ENCODE peak calls at places on chromosomes 4 and X, in seven cellular contexts. One of them, this sample, is unnamed.

GRCh38 chr4:38082424-38083374 is 122.5 kb downstream of the PTTG2 start:
- DNase-seq in body of pancreas: no peak
- DNase-seq in pancreas: no peak
- DNase-seq in A549: no peak
- DNase-seq in CD4-positive, alpha-beta T cell: no peak
- DNase-seq in choroid plexus epithelial cell: peak
- DNase-seq in nephron progenitor cell: no peak
- DNase-seq in this sample: no peak

GRCh38 chrX:153766098-153766817 is 2.2 kb downstream of the PLXNB3 start:
- DNase-seq in body of pancreas: no peak
- DNase-seq in pancreas: peak
- DNase-seq in A549: peak
- DNase-seq in CD4-positive, alpha-beta T cell: peak
- DNase-seq in choroid plexus epithelial cell: peak
- DNase-seq in nephron progenitor cell: no peak
- DNase-seq in this sample: no peak

GRCh38 chrX:119826399-119826959 is 26.3 kb downstream of the UPF3B start:
- DNase-seq in body of pancreas: no peak
- DNase-seq in pancreas: no peak
- DNase-seq in A549: no peak
- DNase-seq in CD4-positive, alpha-beta T cell: no peak
- DNase-seq in choroid plexus epithelial cell: peak
- DNase-seq in nephron progenitor cell: no peak
- DNase-seq in this sample: no peak

GRCh38 chr4:5707366-5708133 is 809 bp downstream of the EVC2 start:
- DNase-seq in body of pancreas: no peak
- DNase-seq in pancreas: no peak
- DNase-seq in A549: no peak
- DNase-seq in CD4-positive, alpha-beta T cell: no peak
- DNase-seq in choroid plexus epithelial cell: peak
- DNase-seq in nephron progenitor cell: no peak
- DNase-seq in this sample: no peak

GRCh38 chrX:72270316-72270866 is 6.7 kb downstream of the RPS4X start:
- DNase-seq in body of pancreas: no peak
- DNase-seq in pancreas: no peak
- DNase-seq in A549: no peak
- DNase-seq in CD4-positive, alpha-beta T cell: no peak
- DNase-seq in choroid plexus epithelial cell: no peak
- DNase-seq in nephron progenitor cell: no peak
- DNase-seq in this sample: no peak

GRCh38 chr4:24657768-24658617 is 73.6 kb upstream of the DHX15 start:
- DNase-seq in body of pancreas: peak
- DNase-seq in pancreas: peak
- DNase-seq in A549: peak
- DNase-seq in CD4-positive, alpha-beta T cell: no peak
- DNase-seq in choroid plexus epithelial cell: peak
- DNase-seq in nephron progenitor cell: no peak
- DNase-seq in this sample: no peak

GRCh38 chr4:185079271-185079905 is 61.1 kb downstream of the HELT start:
- DNase-seq in body of pancreas: no peak
- DNase-seq in pancreas: no peak
- DNase-seq in A549: no peak
- DNase-seq in CD4-positive, alpha-beta T cell: no peak
- DNase-seq in choroid plexus epithelial cell: no peak
- DNase-seq in nephron progenitor cell: no peak
- DNase-seq in this sample: no peak

GRCh38 chr4:183333983-183334382 is 11.8 kb upstream of the CLDN24 start:
- DNase-seq in body of pancreas: no peak
- DNase-seq in pancreas: no peak
- DNase-seq in A549: peak
- DNase-seq in CD4-positive, alpha-beta T cell: no peak
- DNase-seq in choroid plexus epithelial cell: no peak
- DNase-seq in nephron progenitor cell: no peak
- DNase-seq in this sample: no peak

GRCh38 chr4:134465417-134465816 is 263.8 kb upstream of the PABPC4L start:
- DNase-seq in body of pancreas: no peak
- DNase-seq in pancreas: no peak
- DNase-seq in A549: no peak
- DNase-seq in CD4-positive, alpha-beta T cell: no peak
- DNase-seq in choroid plexus epithelial cell: no peak
- DNase-seq in nephron progenitor cell: no peak
- DNase-seq in this sample: no peak

GRCh38 chr4:139587452-139587851 is 31.4 kb upstream of the SETD7 start:
- DNase-seq in body of pancreas: no peak
- DNase-seq in pancreas: no peak
- DNase-seq in A549: no peak
- DNase-seq in CD4-positive, alpha-beta T cell: no peak
- DNase-seq in choroid plexus epithelial cell: peak
- DNase-seq in nephron progenitor cell: no peak
- DNase-seq in this sample: no peak

GRCh38 chrX:119041175-119041574 is 31.6 kb upstream of the CT47C1 start:
- DNase-seq in body of pancreas: peak
- DNase-seq in pancreas: peak
- DNase-seq in A549: peak
- DNase-seq in CD4-positive, alpha-beta T cell: no peak
- DNase-seq in choroid plexus epithelial cell: peak
- DNase-seq in nephron progenitor cell: no peak
- DNase-seq in this sample: no peak

GRCh38 chr4:2186133-2186864 is 55.6 kb downstream of the HAUS3 start:
- DNase-seq in body of pancreas: peak
- DNase-seq in pancreas: peak
- DNase-seq in A549: peak
- DNase-seq in CD4-positive, alpha-beta T cell: no peak
- DNase-seq in choroid plexus epithelial cell: peak
- DNase-seq in nephron progenitor cell: peak
- DNase-seq in this sample: no peak

GRCh38 chrX:397575-397974 is 10.9 kb upstream of the PPP2R3B start:
- DNase-seq in body of pancreas: no peak
- DNase-seq in pancreas: no peak
- DNase-seq in A549: no peak
- DNase-seq in CD4-positive, alpha-beta T cell: no peak
- DNase-seq in choroid plexus epithelial cell: peak
- DNase-seq in nephron progenitor cell: peak
- DNase-seq in this sample: no peak

GRCh38 chrX:96721398-96721797 is 36.8 kb downstream of the DIAPH2 start:
- DNase-seq in body of pancreas: no peak
- DNase-seq in pancreas: no peak
- DNase-seq in A549: no peak
- DNase-seq in CD4-positive, alpha-beta T cell: no peak
- DNase-seq in choroid plexus epithelial cell: peak
- DNase-seq in nephron progenitor cell: no peak
- DNase-seq in this sample: no peak

GRCh38 chr4:184553891-184554290 is 79.5 kb upstream of the IRF2 start:
- DNase-seq in body of pancreas: no peak
- DNase-seq in pancreas: no peak
- DNase-seq in A549: no peak
- DNase-seq in CD4-positive, alpha-beta T cell: no peak
- DNase-seq in choroid plexus epithelial cell: no peak
- DNase-seq in nephron progenitor cell: no peak
- DNase-seq in this sample: no peak

GRCh38 chrX:153549807-153550206 is 32.4 kb downstream of the ATP2B3 start:
- DNase-seq in body of pancreas: no peak
- DNase-seq in pancreas: no peak
- DNase-seq in A549: no peak
- DNase-seq in CD4-positive, alpha-beta T cell: no peak
- DNase-seq in choroid plexus epithelial cell: no peak
- DNase-seq in nephron progenitor cell: no peak
- DNase-seq in this sample: no peak

GRCh38 chr4:116362603-116363002 is 722.8 kb downstream of the TRAM1L1 start:
- DNase-seq in body of pancreas: no peak
- DNase-seq in pancreas: no peak
- DNase-seq in A549: no peak
- DNase-seq in CD4-positive, alpha-beta T cell: no peak
- DNase-seq in choroid plexus epithelial cell: no peak
- DNase-seq in nephron progenitor cell: no peak
- DNase-seq in this sample: no peak

GRCh38 chr4:173272314-173272713 is 61.8 kb downstream of the HMGB2 start:
- DNase-seq in body of pancreas: no peak
- DNase-seq in pancreas: no peak
- DNase-seq in A549: no peak
- DNase-seq in CD4-positive, alpha-beta T cell: no peak
- DNase-seq in choroid plexus epithelial cell: no peak
- DNase-seq in nephron progenitor cell: no peak
- DNase-seq in this sample: no peak

GRCh38 chr4:161949941-161950725 is 213.7 kb downstream of the FSTL5 start:
- DNase-seq in body of pancreas: no peak
- DNase-seq in pancreas: no peak
- DNase-seq in A549: no peak
- DNase-seq in CD4-positive, alpha-beta T cell: no peak
- DNase-seq in choroid plexus epithelial cell: peak
- DNase-seq in nephron progenitor cell: no peak
- DNase-seq in this sample: no peak

DNA sequence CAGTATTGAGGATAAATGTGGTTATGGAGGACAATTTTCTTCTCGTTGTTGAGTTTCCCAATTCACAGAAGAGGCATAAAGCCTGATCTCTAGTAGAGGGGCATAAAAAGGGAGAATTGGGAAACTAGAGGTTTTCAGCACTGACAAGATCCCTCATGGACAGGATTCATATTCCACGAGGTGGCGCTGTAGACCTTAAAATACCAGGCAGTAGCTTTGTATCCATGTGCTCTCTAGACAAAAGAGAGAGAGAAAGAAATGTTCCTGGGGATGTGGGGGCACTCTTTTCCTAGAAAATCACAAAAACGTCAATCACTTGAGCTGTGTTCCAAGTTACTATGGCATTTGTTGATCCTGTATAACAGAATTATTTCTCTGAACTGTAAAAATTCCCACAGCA is 128.3 kb downstream of the MAGEE1 start:
- DNase-seq in body of pancreas: no peak
- DNase-seq in pancreas: no peak
- DNase-seq in A549: peak
- DNase-seq in CD4-positive, alpha-beta T cell: no peak
- DNase-seq in choroid plexus epithelial cell: peak
- DNase-seq in nephron progenitor cell: peak
- DNase-seq in this sample: no peak
- TF ChIP-seq CTCF in body of pancreas: no peak
- TF ChIP-seq CTCF in pancreas: no peak
- TF ChIP-seq CTCF in A549: peak
- TF ChIP-seq CTCF in CD4-positive, alpha-beta T cell: no peak
- TF ChIP-seq CTCF in choroid plexus epithelial cell: peak
- TF ChIP-seq CTCF in nephron progenitor cell: no peak
- TF ChIP-seq CTCF in this sample: peak

GRCh38 chrX:10404435-10404834 is 215.9 kb downstream of the MID1 start:
- DNase-seq in body of pancreas: no peak
- DNase-seq in pancreas: no peak
- DNase-seq in A549: no peak
- DNase-seq in CD4-positive, alpha-beta T cell: no peak
- DNase-seq in choroid plexus epithelial cell: peak
- DNase-seq in nephron progenitor cell: no peak
- DNase-seq in this sample: no peak

GRCh38 chrX:10399152-10399741 is 221.1 kb downstream of the MID1 start:
- DNase-seq in body of pancreas: no peak
- DNase-seq in pancreas: no peak
- DNase-seq in A549: no peak
- DNase-seq in CD4-positive, alpha-beta T cell: no peak
- DNase-seq in choroid plexus epithelial cell: no peak
- DNase-seq in nephron progenitor cell: no peak
- DNase-seq in this sample: no peak

GRCh38 chrX:10398271-10398670 is 222.1 kb downstream of the MID1 start:
- DNase-seq in body of pancreas: no peak
- DNase-seq in pancreas: no peak
- DNase-seq in A549: no peak
- DNase-seq in CD4-positive, alpha-beta T cell: no peak
- DNase-seq in choroid plexus epithelial cell: no peak
- DNase-seq in nephron progenitor cell: no peak
- DNase-seq in this sample: no peak

GRCh38 chrX:10397349-10397748 is 223.0 kb downstream of the MID1 start:
- DNase-seq in body of pancreas: no peak
- DNase-seq in pancreas: no peak
- DNase-seq in A549: no peak
- DNase-seq in CD4-positive, alpha-beta T cell: no peak
- DNase-seq in choroid plexus epithelial cell: no peak
- DNase-seq in nephron progenitor cell: no peak
- DNase-seq in this sample: no peak

GRCh38 chrX:10401239-10401638 is 219.1 kb downstream of the MID1 start:
- DNase-seq in body of pancreas: no peak
- DNase-seq in pancreas: no peak
- DNase-seq in A549: peak
- DNase-seq in CD4-positive, alpha-beta T cell: no peak
- DNase-seq in choroid plexus epithelial cell: no peak
- DNase-seq in nephron progenitor cell: no peak
- DNase-seq in this sample: no peak
- TF ChIP-seq CTCF in body of pancreas: no peak
- TF ChIP-seq CTCF in pancreas: no peak
- TF ChIP-seq CTCF in A549: peak
- TF ChIP-seq CTCF in CD4-positive, alpha-beta T cell: no peak
- TF ChIP-seq CTCF in choroid plexus epithelial cell: peak
- TF ChIP-seq CTCF in nephron progenitor cell: no peak
- TF ChIP-seq CTCF in this sample: no peak

GRCh38 chr4:143184503-143185252 is at the start of gene USP38:
- DNase-seq in body of pancreas: peak
- DNase-seq in pancreas: peak
- DNase-seq in A549: peak
- DNase-seq in CD4-positive, alpha-beta T cell: peak
- DNase-seq in choroid plexus epithelial cell: peak
- DNase-seq in nephron progenitor cell: peak
- DNase-seq in this sample: peak

GRCh38 chr4:143186634-143187033 is 1.9 kb downstream of the USP38 start:
- DNase-seq in body of pancreas: no peak
- DNase-seq in pancreas: no peak
- DNase-seq in A549: no peak
- DNase-seq in CD4-positive, alpha-beta T cell: no peak
- DNase-seq in choroid plexus epithelial cell: peak
- DNase-seq in nephron progenitor cell: no peak
- DNase-seq in this sample: no peak

GRCh38 chr4:143185253-143186107 is 763 bp downstream of the USP38 start:
- DNase-seq in body of pancreas: no peak
- DNase-seq in pancreas: peak
- DNase-seq in A549: peak
- DNase-seq in CD4-positive, alpha-beta T cell: peak
- DNase-seq in choroid plexus epithelial cell: peak
- DNase-seq in nephron progenitor cell: no peak
- DNase-seq in this sample: no peak

GRCh38 chr4:143186202-143186601 is 1.5 kb downstream of the USP38 start:
- DNase-seq in body of pancreas: no peak
- DNase-seq in pancreas: no peak
- DNase-seq in A549: no peak
- DNase-seq in CD4-positive, alpha-beta T cell: no peak
- DNase-seq in choroid plexus epithelial cell: peak
- DNase-seq in nephron progenitor cell: no peak
- DNase-seq in this sample: no peak

GRCh38 chr4:143188325-143189088 is 3.8 kb downstream of the USP38 start:
- DNase-seq in body of pancreas: no peak
- DNase-seq in pancreas: no peak
- DNase-seq in A549: no peak
- DNase-seq in CD4-positive, alpha-beta T cell: no peak
- DNase-seq in choroid plexus epithelial cell: peak
- DNase-seq in nephron progenitor cell: no peak
- DNase-seq in this sample: no peak
- TF ChIP-seq CTCF in body of pancreas: no peak
- TF ChIP-seq CTCF in pancreas: no peak
- TF ChIP-seq CTCF in A549: no peak
- TF ChIP-seq CTCF in CD4-positive, alpha-beta T cell: no peak
- TF ChIP-seq CTCF in choroid plexus epithelial cell: no peak
- TF ChIP-seq CTCF in nephron progenitor cell: no peak
- TF ChIP-seq CTCF in this sample: no peak

DNA sequence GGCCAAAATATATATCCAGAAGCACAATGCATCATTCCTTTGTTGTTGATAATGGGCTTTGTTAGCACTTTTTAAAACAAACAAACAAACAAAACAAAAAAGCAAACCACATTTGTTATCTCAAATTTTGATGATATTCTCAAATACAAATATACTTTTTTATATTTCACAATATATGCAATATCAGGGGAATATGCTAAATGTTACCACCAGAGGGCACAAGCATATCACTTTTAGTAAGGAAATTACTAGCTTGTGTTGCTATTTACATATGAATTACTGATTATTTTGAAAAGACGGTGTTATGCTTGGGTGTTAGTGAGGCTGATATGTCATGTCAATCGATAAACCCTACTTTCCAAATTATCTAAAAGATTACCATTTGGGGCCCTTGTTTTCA is 29.1 kb downstream of the RIPPLY1 start:
- DNase-seq in body of pancreas: no peak
- DNase-seq in pancreas: no peak
- DNase-seq in A549: peak
- DNase-seq in CD4-positive, alpha-beta T cell: no peak
- DNase-seq in choroid plexus epithelial cell: peak
- DNase-seq in nephron progenitor cell: no peak
- DNase-seq in this sample: no peak
- TF ChIP-seq CTCF in body of pancreas: peak
- TF ChIP-seq CTCF in pancreas: peak
- TF ChIP-seq CTCF in A549: peak
- TF ChIP-seq CTCF in CD4-positive, alpha-beta T cell: peak
- TF ChIP-seq CTCF in choroid plexus epithelial cell: peak
- TF ChIP-seq CTCF in nephron progenitor cell: peak
- TF ChIP-seq CTCF in this sample: peak